ENCODE peak calls at places on chromosomes 16 and 17, in nine cellular contexts. One of them, this sample, is unnamed. For H3K9me3 and H3K4me1, the result is how much of the 10 kb centered on the place peaks cover.

GRCh38 chr16:26316683-26317464 is 625.1 kb downstream of the HS3ST4 start:
- DNase-seq in IMR-90: no peak
- DNase-seq in Panc1: no peak
- DNase-seq in right cardiac atrium: no peak
- DNase-seq in upper lobe of right lung: no peak
- DNase-seq in adrenal gland: no peak
- DNase-seq in CD8-positive, alpha-beta memory T cell: no peak
- DNase-seq in GM23248: no peak
- DNase-seq in tibial nerve: no peak
- DNase-seq in this sample: no peak

GRCh38 chr17:61335845-61336655 is 63.6 kb upstream of the TBX2 start:
- DNase-seq in IMR-90: peak
- DNase-seq in Panc1: no peak
- DNase-seq in right cardiac atrium: no peak
- DNase-seq in upper lobe of right lung: no peak
- DNase-seq in adrenal gland: no peak
- DNase-seq in CD8-positive, alpha-beta memory T cell: no peak
- DNase-seq in GM23248: no peak
- DNase-seq in tibial nerve: no peak
- DNase-seq in this sample: no peak

GRCh38 chr17:64781013-64781392 is 118.9 kb upstream of the SMURF2 start:
- DNase-seq in IMR-90: no peak
- DNase-seq in Panc1: no peak
- DNase-seq in right cardiac atrium: no peak
- DNase-seq in upper lobe of right lung: peak
- DNase-seq in adrenal gland: no peak
- DNase-seq in CD8-positive, alpha-beta memory T cell: no peak
- DNase-seq in GM23248: peak
- DNase-seq in tibial nerve: no peak
- DNase-seq in this sample: no peak

GRCh38 chr17:2034806-2035548 is 5.0 kb downstream of the DPH1 start:
- DNase-seq in IMR-90: peak
- DNase-seq in Panc1: no peak
- DNase-seq in right cardiac atrium: no peak
- DNase-seq in upper lobe of right lung: no peak
- DNase-seq in adrenal gland: no peak
- DNase-seq in CD8-positive, alpha-beta memory T cell: no peak
- DNase-seq in GM23248: peak
- DNase-seq in tibial nerve: no peak
- DNase-seq in this sample: no peak

GRCh38 chr16:12339686-12340085 is 363.2 kb downstream of the SNX29 start:
- DNase-seq in IMR-90: peak
- DNase-seq in Panc1: no peak
- DNase-seq in right cardiac atrium: no peak
- DNase-seq in upper lobe of right lung: no peak
- DNase-seq in adrenal gland: no peak
- DNase-seq in CD8-positive, alpha-beta memory T cell: no peak
- DNase-seq in GM23248: peak
- DNase-seq in tibial nerve: no peak
- DNase-seq in this sample: no peak

GRCh38 chr16:53773150-53773846 is 69.3 kb downstream of the FTO start:
- DNase-seq in IMR-90: peak
- DNase-seq in Panc1: no peak
- DNase-seq in right cardiac atrium: no peak
- DNase-seq in upper lobe of right lung: no peak
- DNase-seq in adrenal gland: peak
- DNase-seq in CD8-positive, alpha-beta memory T cell: no peak
- DNase-seq in GM23248: peak
- DNase-seq in tibial nerve: no peak
- DNase-seq in this sample: peak

GRCh38 chr17:74213897-74214386 is 571 bp downstream of the TTYH2 start:
- DNase-seq in IMR-90: no peak
- DNase-seq in Panc1: no peak
- DNase-seq in right cardiac atrium: no peak
- DNase-seq in upper lobe of right lung: no peak
- DNase-seq in adrenal gland: no peak
- DNase-seq in CD8-positive, alpha-beta memory T cell: no peak
- DNase-seq in GM23248: no peak
- DNase-seq in tibial nerve: no peak
- DNase-seq in this sample: no peak

GRCh38 chr17:66873962-66874361 is 39.0 kb downstream of the CACNG5 start:
- DNase-seq in IMR-90: no peak
- DNase-seq in Panc1: no peak
- DNase-seq in right cardiac atrium: no peak
- DNase-seq in upper lobe of right lung: no peak
- DNase-seq in adrenal gland: no peak
- DNase-seq in CD8-positive, alpha-beta memory T cell: no peak
- DNase-seq in GM23248: no peak
- DNase-seq in tibial nerve: no peak
- DNase-seq in this sample: no peak

GRCh38 chr17:61239261-61239660 is 160.4 kb upstream of the TBX2 start:
- DNase-seq in IMR-90: peak
- DNase-seq in Panc1: no peak
- DNase-seq in right cardiac atrium: no peak
- DNase-seq in upper lobe of right lung: no peak
- DNase-seq in adrenal gland: no peak
- DNase-seq in CD8-positive, alpha-beta memory T cell: no peak
- DNase-seq in GM23248: no peak
- DNase-seq in tibial nerve: no peak
- DNase-seq in this sample: no peak

GRCh38 chr17:79027925-79028491 is 4.0 kb downstream of the C1QTNF1 start:
- DNase-seq in IMR-90: no peak
- DNase-seq in Panc1: no peak
- DNase-seq in right cardiac atrium: peak
- DNase-seq in upper lobe of right lung: peak
- DNase-seq in adrenal gland: peak
- DNase-seq in CD8-positive, alpha-beta memory T cell: no peak
- DNase-seq in GM23248: peak
- DNase-seq in tibial nerve: peak
- DNase-seq in this sample: peak

GRCh38 chr16:3672571-3673041 is 18.1 kb downstream of the DNASE1 start:
- DNase-seq in IMR-90: no peak
- DNase-seq in Panc1: no peak
- DNase-seq in right cardiac atrium: no peak
- DNase-seq in upper lobe of right lung: no peak
- DNase-seq in adrenal gland: no peak
- DNase-seq in CD8-positive, alpha-beta memory T cell: no peak
- DNase-seq in GM23248: no peak
- DNase-seq in tibial nerve: no peak
- DNase-seq in this sample: no peak

GRCh38 chr17:920190-920589 is 59.4 kb downstream of the NXN start:
- DNase-seq in IMR-90: no peak
- DNase-seq in Panc1: no peak
- DNase-seq in right cardiac atrium: no peak
- DNase-seq in upper lobe of right lung: no peak
- DNase-seq in adrenal gland: no peak
- DNase-seq in CD8-positive, alpha-beta memory T cell: no peak
- DNase-seq in GM23248: no peak
- DNase-seq in tibial nerve: no peak
- DNase-seq in this sample: no peak
- H3K9me3 ChIP-seq in IMR-90: under half
- H3K9me3 ChIP-seq in Panc1: under half
- H3K9me3 ChIP-seq in right cardiac atrium: under half
- H3K9me3 ChIP-seq in upper lobe of right lung: under half
- H3K9me3 ChIP-seq in adrenal gland: under half
- H3K9me3 ChIP-seq in CD8-positive, alpha-beta memory T cell: under half
- H3K9me3 ChIP-seq in GM23248: under half
- H3K9me3 ChIP-seq in tibial nerve: under half
- H3K9me3 ChIP-seq in this sample: under half

DNA sequence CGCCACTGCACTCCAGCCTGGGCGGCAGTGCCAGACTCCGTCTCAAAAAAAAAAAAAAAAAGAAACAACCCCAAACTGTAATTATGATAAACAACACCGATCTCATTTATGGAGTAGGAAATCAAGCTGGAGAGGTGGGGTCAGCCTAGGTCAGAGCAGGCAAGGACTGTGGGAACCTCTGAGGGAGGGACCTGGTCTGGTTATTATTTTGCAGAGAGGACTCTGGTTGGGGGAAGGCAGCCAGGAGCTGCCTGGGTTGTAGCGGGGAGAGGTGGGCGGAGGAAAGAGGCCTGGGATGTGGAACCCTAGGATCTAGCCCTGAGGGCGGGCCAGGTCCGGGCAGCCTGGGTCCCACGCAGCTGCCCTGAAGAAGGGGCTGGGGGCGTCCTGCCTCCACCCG is 10.9 kb upstream of the HS3ST6 start:
- DNase-seq in IMR-90: no peak
- DNase-seq in Panc1: no peak
- DNase-seq in right cardiac atrium: no peak
- DNase-seq in upper lobe of right lung: no peak
- DNase-seq in adrenal gland: no peak
- DNase-seq in CD8-positive, alpha-beta memory T cell: no peak
- DNase-seq in GM23248: peak
- DNase-seq in tibial nerve: no peak
- DNase-seq in this sample: peak
- H3K27ac ChIP-seq in IMR-90: no peak
- H3K27ac ChIP-seq in Panc1: peak
- H3K27ac ChIP-seq in right cardiac atrium: peak
- H3K27ac ChIP-seq in upper lobe of right lung: peak
- H3K27ac ChIP-seq in adrenal gland: no peak
- H3K27ac ChIP-seq in CD8-positive, alpha-beta memory T cell: peak
- H3K27ac ChIP-seq in GM23248: no peak
- H3K27ac ChIP-seq in tibial nerve: peak
- H3K27ac ChIP-seq in this sample: no peak

GRCh38 chr16:87369117-87369775 is 14.3 kb downstream of the FBXO31 start:
- DNase-seq in IMR-90: no peak
- DNase-seq in Panc1: no peak
- DNase-seq in right cardiac atrium: no peak
- DNase-seq in upper lobe of right lung: no peak
- DNase-seq in adrenal gland: no peak
- DNase-seq in CD8-positive, alpha-beta memory T cell: no peak
- DNase-seq in GM23248: no peak
- DNase-seq in tibial nerve: no peak
- DNase-seq in this sample: no peak
- H3K4me1 ChIP-seq in IMR-90: under half
- H3K4me1 ChIP-seq in Panc1: under half
- H3K4me1 ChIP-seq in right cardiac atrium: under half
- H3K4me1 ChIP-seq in upper lobe of right lung: under half
- H3K4me1 ChIP-seq in adrenal gland: under half
- H3K4me1 ChIP-seq in CD8-positive, alpha-beta memory T cell: under half
- H3K4me1 ChIP-seq in GM23248: under half
- H3K4me1 ChIP-seq in tibial nerve: under half
- H3K4me1 ChIP-seq in this sample: under half

GRCh38 chr16:35798885-35799426 is 2339.5 kb downstream of the TP53TG3F start:
- DNase-seq in IMR-90: no peak
- DNase-seq in Panc1: no peak
- DNase-seq in right cardiac atrium: peak
- DNase-seq in upper lobe of right lung: peak
- DNase-seq in adrenal gland: no peak
- DNase-seq in CD8-positive, alpha-beta memory T cell: no peak
- DNase-seq in GM23248: no peak
- DNase-seq in tibial nerve: no peak
- DNase-seq in this sample: no peak

GRCh38 chr16:35797811-35798210 is 2338.4 kb downstream of the TP53TG3F start:
- DNase-seq in IMR-90: no peak
- DNase-seq in Panc1: no peak
- DNase-seq in right cardiac atrium: no peak
- DNase-seq in upper lobe of right lung: no peak
- DNase-seq in adrenal gland: no peak
- DNase-seq in CD8-positive, alpha-beta memory T cell: no peak
- DNase-seq in GM23248: no peak
- DNase-seq in tibial nerve: no peak
- DNase-seq in this sample: no peak

GRCh38 chr16:35792516-35793285 is 2333.3 kb downstream of the TP53TG3F start:
- DNase-seq in IMR-90: no peak
- DNase-seq in Panc1: no peak
- DNase-seq in right cardiac atrium: no peak
- DNase-seq in upper lobe of right lung: peak
- DNase-seq in adrenal gland: no peak
- DNase-seq in CD8-positive, alpha-beta memory T cell: no peak
- DNase-seq in GM23248: no peak
- DNase-seq in tibial nerve: no peak
- DNase-seq in this sample: no peak

GRCh38 chr16:35795361-35796029 is 2336.1 kb downstream of the TP53TG3F start:
- DNase-seq in IMR-90: no peak
- DNase-seq in Panc1: no peak
- DNase-seq in right cardiac atrium: no peak
- DNase-seq in upper lobe of right lung: peak
- DNase-seq in adrenal gland: no peak
- DNase-seq in CD8-positive, alpha-beta memory T cell: no peak
- DNase-seq in GM23248: no peak
- DNase-seq in tibial nerve: no peak
- DNase-seq in this sample: no peak
- H3K9me3 ChIP-seq in IMR-90: under half
- H3K9me3 ChIP-seq in Panc1: under half
- H3K9me3 ChIP-seq in right cardiac atrium: under half
- H3K9me3 ChIP-seq in upper lobe of right lung: under half
- H3K9me3 ChIP-seq in adrenal gland: under half
- H3K9me3 ChIP-seq in CD8-positive, alpha-beta memory T cell: under half
- H3K9me3 ChIP-seq in GM23248: under half
- H3K9me3 ChIP-seq in tibial nerve: under half
- H3K9me3 ChIP-seq in this sample: under half

GRCh38 chr16:8816967-8817662 is 19.5 kb downstream of the PMM2 start:
- DNase-seq in IMR-90: peak
- DNase-seq in Panc1: no peak
- DNase-seq in right cardiac atrium: no peak
- DNase-seq in upper lobe of right lung: no peak
- DNase-seq in adrenal gland: no peak
- DNase-seq in CD8-positive, alpha-beta memory T cell: no peak
- DNase-seq in GM23248: peak
- DNase-seq in tibial nerve: no peak
- DNase-seq in this sample: no peak
- H3K27ac ChIP-seq in IMR-90: no peak
- H3K27ac ChIP-seq in Panc1: no peak
- H3K27ac ChIP-seq in right cardiac atrium: no peak
- H3K27ac ChIP-seq in upper lobe of right lung: no peak
- H3K27ac ChIP-seq in adrenal gland: no peak
- H3K27ac ChIP-seq in CD8-positive, alpha-beta memory T cell: no peak
- H3K27ac ChIP-seq in GM23248: peak
- H3K27ac ChIP-seq in tibial nerve: no peak
- H3K27ac ChIP-seq in this sample: no peak